ENCODE peak calls at places on chromosomes 1 and 21, in ten cellular contexts. One of them, this sample, is unnamed.

GRCh38 chr1:205746757-205747412 is 3.1 kb downstream of the NUCKS1 start:
- DNase-seq in adrenal gland: no peak
- DNase-seq in heart left ventricle: no peak
- DNase-seq in Panc1: no peak
- DNase-seq in left lung: no peak
- DNase-seq in CD8-positive, alpha-beta T cell: no peak
- DNase-seq in thoracic aorta: no peak
- DNase-seq in cardiac fibroblast: no peak
- DNase-seq in SJSA1: no peak
- DNase-seq in GM06990: no peak
- DNase-seq in this sample: no peak

GRCh38 chr1:162712317-162713029 is 78.0 kb upstream of the HSD17B7 start:
- DNase-seq in adrenal gland: no peak
- DNase-seq in heart left ventricle: no peak
- DNase-seq in Panc1: no peak
- DNase-seq in left lung: no peak
- DNase-seq in CD8-positive, alpha-beta T cell: no peak
- DNase-seq in thoracic aorta: no peak
- DNase-seq in cardiac fibroblast: no peak
- DNase-seq in SJSA1: no peak
- DNase-seq in GM06990: no peak
- DNase-seq in this sample: no peak

GRCh38 chr1:245762396-245762910 is 607.7 kb downstream of the KIF26B start:
- DNase-seq in adrenal gland: no peak
- DNase-seq in heart left ventricle: no peak
- DNase-seq in Panc1: no peak
- DNase-seq in left lung: no peak
- DNase-seq in CD8-positive, alpha-beta T cell: no peak
- DNase-seq in thoracic aorta: no peak
- DNase-seq in cardiac fibroblast: no peak
- DNase-seq in SJSA1: no peak
- DNase-seq in GM06990: no peak
- DNase-seq in this sample: no peak

GRCh38 chr1:207052736-207053545 is at the start of gene PFKFB2:
- DNase-seq in adrenal gland: peak; percentile 99
- DNase-seq in heart left ventricle: peak; percentile 96
- DNase-seq in Panc1: peak; percentile 93
- DNase-seq in left lung: peak; percentile 98
- DNase-seq in CD8-positive, alpha-beta T cell: peak; percentile 96
- DNase-seq in thoracic aorta: peak; percentile 86
- DNase-seq in cardiac fibroblast: peak; percentile 93
- DNase-seq in SJSA1: peak; percentile 92
- DNase-seq in GM06990: peak; percentile 89
- DNase-seq in this sample: peak; percentile 98

GRCh38 chr1:40266786-40267535 is 8.9 kb downstream of the ZMPSTE24 start:
- DNase-seq in adrenal gland: no peak
- DNase-seq in heart left ventricle: no peak
- DNase-seq in Panc1: no peak
- DNase-seq in left lung: no peak
- DNase-seq in CD8-positive, alpha-beta T cell: no peak
- DNase-seq in thoracic aorta: no peak
- DNase-seq in cardiac fibroblast: no peak
- DNase-seq in SJSA1: no peak
- DNase-seq in GM06990: no peak
- DNase-seq in this sample: no peak

GRCh38 chr1:70764747-70765146 is 282.9 kb downstream of the PTGER3 start:
- DNase-seq in adrenal gland: no peak
- DNase-seq in heart left ventricle: no peak
- DNase-seq in Panc1: no peak
- DNase-seq in left lung: no peak
- DNase-seq in CD8-positive, alpha-beta T cell: no peak
- DNase-seq in thoracic aorta: no peak
- DNase-seq in cardiac fibroblast: peak; percentile 23
- DNase-seq in SJSA1: no peak
- DNase-seq in GM06990: no peak
- DNase-seq in this sample: no peak

GRCh38 chr1:205988585-205988995 is 14.6 kb downstream of the RAB7B start:
- DNase-seq in adrenal gland: no peak
- DNase-seq in heart left ventricle: peak; percentile 45
- DNase-seq in Panc1: no peak
- DNase-seq in left lung: no peak
- DNase-seq in CD8-positive, alpha-beta T cell: no peak
- DNase-seq in thoracic aorta: no peak
- DNase-seq in cardiac fibroblast: no peak
- DNase-seq in SJSA1: no peak
- DNase-seq in GM06990: no peak
- DNase-seq in this sample: no peak

GRCh38 chr21:45443595-45444181 is 38.7 kb downstream of the COL18A1 start:
- DNase-seq in adrenal gland: no peak
- DNase-seq in heart left ventricle: no peak
- DNase-seq in Panc1: no peak
- DNase-seq in left lung: no peak
- DNase-seq in CD8-positive, alpha-beta T cell: no peak
- DNase-seq in thoracic aorta: no peak
- DNase-seq in cardiac fibroblast: no peak
- DNase-seq in SJSA1: no peak
- DNase-seq in GM06990: no peak
- DNase-seq in this sample: no peak

GRCh38 chr1:1434131-1434811 is 1.2 kb upstream of the VWA1 start:
- DNase-seq in adrenal gland: no peak
- DNase-seq in heart left ventricle: peak; percentile 78
- DNase-seq in Panc1: no peak
- DNase-seq in left lung: no peak
- DNase-seq in CD8-positive, alpha-beta T cell: no peak
- DNase-seq in thoracic aorta: no peak
- DNase-seq in cardiac fibroblast: no peak
- DNase-seq in SJSA1: peak; percentile 44
- DNase-seq in GM06990: no peak
- DNase-seq in this sample: no peak

GRCh38 chr1:1434812-1435093 is 737 bp upstream of the VWA1 start:
- DNase-seq in adrenal gland: no peak
- DNase-seq in heart left ventricle: no peak
- DNase-seq in Panc1: no peak
- DNase-seq in left lung: no peak
- DNase-seq in CD8-positive, alpha-beta T cell: no peak
- DNase-seq in thoracic aorta: no peak
- DNase-seq in cardiac fibroblast: no peak
- DNase-seq in SJSA1: no peak
- DNase-seq in GM06990: no peak
- DNase-seq in this sample: no peak

GRCh38 chr1:1436634-1437032 is 1.1 kb downstream of the VWA1 start:
- DNase-seq in adrenal gland: no peak
- DNase-seq in heart left ventricle: no peak
- DNase-seq in Panc1: no peak
- DNase-seq in left lung: no peak
- DNase-seq in CD8-positive, alpha-beta T cell: no peak
- DNase-seq in thoracic aorta: no peak
- DNase-seq in cardiac fibroblast: no peak
- DNase-seq in SJSA1: no peak
- DNase-seq in GM06990: no peak
- DNase-seq in this sample: no peak

GRCh38 chr1:1435911-1436633 is 582 bp downstream of the VWA1 start:
- DNase-seq in adrenal gland: peak; percentile 21
- DNase-seq in heart left ventricle: no peak
- DNase-seq in Panc1: no peak
- DNase-seq in left lung: no peak
- DNase-seq in CD8-positive, alpha-beta T cell: no peak
- DNase-seq in thoracic aorta: no peak
- DNase-seq in cardiac fibroblast: no peak
- DNase-seq in SJSA1: no peak
- DNase-seq in GM06990: no peak
- DNase-seq in this sample: no peak

GRCh38 chr1:1435094-1435903 is at the start of gene VWA1:
- DNase-seq in adrenal gland: peak; percentile 58
- DNase-seq in heart left ventricle: peak; percentile 77
- DNase-seq in Panc1: no peak
- DNase-seq in left lung: peak; percentile 69
- DNase-seq in CD8-positive, alpha-beta T cell: peak; percentile 50
- DNase-seq in thoracic aorta: no peak
- DNase-seq in cardiac fibroblast: peak; percentile 55
- DNase-seq in SJSA1: peak; percentile 47
- DNase-seq in GM06990: peak; percentile 62
- DNase-seq in this sample: no peak
- H3K4me3 ChIP-seq in adrenal gland: no peak within 1 kb of the TSS
- H3K4me3 ChIP-seq in heart left ventricle: peak within 1 kb of the TSS; percentile 62
- H3K4me3 ChIP-seq in Panc1: peak within 1 kb of the TSS; percentile 76
- H3K4me3 ChIP-seq in left lung: peak within 1 kb of the TSS; percentile 42
- H3K4me3 ChIP-seq in CD8-positive, alpha-beta T cell: no peak within 1 kb of the TSS
- H3K4me3 ChIP-seq in thoracic aorta: peak within 1 kb of the TSS; percentile 69
- H3K4me3 ChIP-seq in cardiac fibroblast: peak within 1 kb of the TSS; percentile 49
- H3K4me3 ChIP-seq in SJSA1: no peak within 1 kb of the TSS
- H3K4me3 ChIP-seq in GM06990: peak within 1 kb of the TSS; percentile 54
- H3K4me3 ChIP-seq in this sample: peak within 1 kb of the TSS; percentile 38

DNA sequence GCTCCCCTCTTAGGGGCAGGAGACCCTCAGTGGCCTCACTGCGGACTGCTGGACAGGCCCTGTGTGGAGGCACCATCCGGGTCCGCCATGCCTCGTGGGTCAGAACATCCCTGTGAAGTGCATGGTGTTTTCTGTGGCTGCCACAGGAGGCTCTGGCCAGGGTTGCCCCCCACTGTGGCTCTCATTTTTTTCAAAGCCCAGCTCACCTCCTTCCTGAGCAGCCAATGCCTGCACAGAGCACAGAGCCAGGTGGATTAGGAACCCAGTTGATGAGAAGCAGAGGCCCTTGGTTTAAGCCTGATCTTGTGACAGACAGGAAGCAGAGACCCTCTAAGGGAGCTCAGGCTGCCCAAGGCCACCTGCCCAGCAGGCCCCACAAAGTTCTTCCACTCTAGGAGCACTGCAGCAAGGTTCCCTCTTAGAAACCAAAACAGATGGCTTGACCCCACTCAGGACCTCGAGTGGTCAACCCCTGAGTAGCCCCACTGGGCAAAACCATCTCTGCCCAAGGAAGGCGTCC is 25.5 kb upstream of the PRSS38 start:
- DNase-seq in adrenal gland: no peak
- DNase-seq in heart left ventricle: no peak
- DNase-seq in Panc1: no peak
- DNase-seq in left lung: no peak
- DNase-seq in CD8-positive, alpha-beta T cell: no peak
- DNase-seq in thoracic aorta: no peak
- DNase-seq in cardiac fibroblast: no peak
- DNase-seq in SJSA1: no peak
- DNase-seq in GM06990: no peak
- DNase-seq in this sample: peak; percentile 60
- H3K4me3 ChIP-seq in adrenal gland: no peak overlapping the region
- H3K4me3 ChIP-seq in heart left ventricle: no peak overlapping the region
- H3K4me3 ChIP-seq in Panc1: peak overlapping the region; percentile 67
- H3K4me3 ChIP-seq in left lung: no peak overlapping the region
- H3K4me3 ChIP-seq in CD8-positive, alpha-beta T cell: no peak overlapping the region
- H3K4me3 ChIP-seq in thoracic aorta: no peak overlapping the region
- H3K4me3 ChIP-seq in cardiac fibroblast: no peak overlapping the region
- H3K4me3 ChIP-seq in SJSA1: no peak overlapping the region
- H3K4me3 ChIP-seq in GM06990: no peak overlapping the region
- H3K4me3 ChIP-seq in this sample: no peak overlapping the region

GRCh38 chr1:228004331-228004871 is 2.4 kb upstream of the WNT3A start:
- DNase-seq in adrenal gland: no peak
- DNase-seq in heart left ventricle: no peak
- DNase-seq in Panc1: peak; percentile 12
- DNase-seq in left lung: no peak
- DNase-seq in CD8-positive, alpha-beta T cell: no peak
- DNase-seq in thoracic aorta: no peak
- DNase-seq in cardiac fibroblast: peak; percentile 39
- DNase-seq in SJSA1: no peak
- DNase-seq in GM06990: no peak
- DNase-seq in this sample: peak; percentile 55

GRCh38 chr1:228005511-228006033 is 1.2 kb upstream of the WNT3A start:
- DNase-seq in adrenal gland: no peak
- DNase-seq in heart left ventricle: no peak
- DNase-seq in Panc1: no peak
- DNase-seq in left lung: no peak
- DNase-seq in CD8-positive, alpha-beta T cell: no peak
- DNase-seq in thoracic aorta: no peak
- DNase-seq in cardiac fibroblast: no peak
- DNase-seq in SJSA1: no peak
- DNase-seq in GM06990: no peak
- DNase-seq in this sample: no peak

GRCh38 chr1:228003461-228004330 is 3.1 kb upstream of the WNT3A start:
- DNase-seq in adrenal gland: no peak
- DNase-seq in heart left ventricle: no peak
- DNase-seq in Panc1: no peak
- DNase-seq in left lung: no peak
- DNase-seq in CD8-positive, alpha-beta T cell: no peak
- DNase-seq in thoracic aorta: no peak
- DNase-seq in cardiac fibroblast: no peak
- DNase-seq in SJSA1: no peak
- DNase-seq in GM06990: no peak
- DNase-seq in this sample: no peak

GRCh38 chr1:228006034-228006792 is 585 bp upstream of the WNT3A start:
- DNase-seq in adrenal gland: no peak
- DNase-seq in heart left ventricle: no peak
- DNase-seq in Panc1: no peak
- DNase-seq in left lung: no peak
- DNase-seq in CD8-positive, alpha-beta T cell: no peak
- DNase-seq in thoracic aorta: no peak
- DNase-seq in cardiac fibroblast: no peak
- DNase-seq in SJSA1: no peak
- DNase-seq in GM06990: no peak
- DNase-seq in this sample: no peak

DNA sequence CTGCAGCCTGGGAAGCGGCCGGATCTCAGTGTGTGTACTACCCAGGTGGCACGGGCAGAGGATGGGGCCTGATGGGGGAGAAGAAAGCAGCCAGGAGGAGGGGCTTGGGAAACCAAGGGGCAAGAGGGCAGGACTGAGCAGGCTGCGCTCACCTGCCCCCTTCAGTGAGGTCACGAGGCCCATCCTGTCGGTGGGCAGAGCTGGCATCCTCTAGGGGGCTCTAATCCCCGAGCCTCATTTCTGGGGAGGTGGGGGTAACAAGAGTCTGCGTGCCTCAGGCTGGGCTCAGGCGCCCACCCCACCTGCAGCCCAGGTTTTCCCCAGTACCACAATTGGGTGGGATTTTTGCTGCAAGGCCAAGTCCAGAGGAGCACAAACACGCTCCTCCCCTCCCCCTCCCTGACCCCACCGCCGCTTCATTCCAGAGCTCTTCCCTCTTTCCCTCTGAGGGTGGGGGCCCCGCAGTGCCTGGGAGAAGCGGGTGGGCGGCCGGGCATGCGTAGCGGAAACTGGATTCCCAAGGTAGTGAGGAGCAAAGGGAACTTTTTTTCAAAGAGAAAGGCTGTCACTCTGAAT is 1.8 kb upstream of the WNT3A start:
- DNase-seq in adrenal gland: no peak
- DNase-seq in heart left ventricle: no peak
- DNase-seq in Panc1: no peak
- DNase-seq in left lung: no peak
- DNase-seq in CD8-positive, alpha-beta T cell: no peak
- DNase-seq in thoracic aorta: no peak
- DNase-seq in cardiac fibroblast: no peak
- DNase-seq in SJSA1: no peak
- DNase-seq in GM06990: no peak
- DNase-seq in this sample: no peak
- H3K4me3 ChIP-seq in adrenal gland: no peak overlapping the region
- H3K4me3 ChIP-seq in heart left ventricle: no peak overlapping the region
- H3K4me3 ChIP-seq in Panc1: no peak overlapping the region
- H3K4me3 ChIP-seq in left lung: no peak overlapping the region
- H3K4me3 ChIP-seq in CD8-positive, alpha-beta T cell: no peak overlapping the region
- H3K4me3 ChIP-seq in thoracic aorta: no peak overlapping the region
- H3K4me3 ChIP-seq in cardiac fibroblast: no peak overlapping the region
- H3K4me3 ChIP-seq in SJSA1: no peak overlapping the region
- H3K4me3 ChIP-seq in GM06990: no peak overlapping the region
- H3K4me3 ChIP-seq in this sample: no peak overlapping the region

GRCh38 chr21:36065497-36066036 is 4.3 kb upstream of the CBR1 start:
- DNase-seq in adrenal gland: no peak
- DNase-seq in heart left ventricle: no peak
- DNase-seq in Panc1: no peak
- DNase-seq in left lung: no peak
- DNase-seq in CD8-positive, alpha-beta T cell: no peak
- DNase-seq in thoracic aorta: no peak
- DNase-seq in cardiac fibroblast: peak; percentile 84
- DNase-seq in SJSA1: no peak
- DNase-seq in GM06990: no peak
- DNase-seq in this sample: no peak

GRCh38 chr21:36069713-36070573 is at the start of gene CBR1:
- DNase-seq in adrenal gland: peak; percentile 97
- DNase-seq in heart left ventricle: peak; percentile 95
- DNase-seq in Panc1: no peak
- DNase-seq in left lung: peak; percentile 98
- DNase-seq in CD8-positive, alpha-beta T cell: peak; percentile 85
- DNase-seq in thoracic aorta: peak; percentile 84
- DNase-seq in cardiac fibroblast: peak; percentile 96
- DNase-seq in SJSA1: peak; percentile 95
- DNase-seq in GM06990: peak; percentile 93
- DNase-seq in this sample: peak; percentile 96

GRCh38 chr21:36072453-36073167 is 2.8 kb downstream of the CBR1 start:
- DNase-seq in adrenal gland: no peak
- DNase-seq in heart left ventricle: no peak
- DNase-seq in Panc1: no peak
- DNase-seq in left lung: no peak
- DNase-seq in CD8-positive, alpha-beta T cell: no peak
- DNase-seq in thoracic aorta: no peak
- DNase-seq in cardiac fibroblast: no peak
- DNase-seq in SJSA1: no peak
- DNase-seq in GM06990: no peak
- DNase-seq in this sample: no peak

GRCh38 chr21:36070999-36071398 is 1.2 kb downstream of the CBR1 start:
- DNase-seq in adrenal gland: no peak
- DNase-seq in heart left ventricle: no peak
- DNase-seq in Panc1: no peak
- DNase-seq in left lung: no peak
- DNase-seq in CD8-positive, alpha-beta T cell: no peak
- DNase-seq in thoracic aorta: no peak
- DNase-seq in cardiac fibroblast: no peak
- DNase-seq in SJSA1: no peak
- DNase-seq in GM06990: no peak
- DNase-seq in this sample: no peak

GRCh38 chr21:36068748-36069398 is 951 bp upstream of the CBR1 start:
- DNase-seq in adrenal gland: no peak
- DNase-seq in heart left ventricle: no peak
- DNase-seq in Panc1: no peak
- DNase-seq in left lung: no peak
- DNase-seq in CD8-positive, alpha-beta T cell: no peak
- DNase-seq in thoracic aorta: no peak
- DNase-seq in cardiac fibroblast: no peak
- DNase-seq in SJSA1: no peak
- DNase-seq in GM06990: no peak
- DNase-seq in this sample: no peak
- H3K4me3 ChIP-seq in adrenal gland: no peak overlapping the region
- H3K4me3 ChIP-seq in heart left ventricle: no peak overlapping the region
- H3K4me3 ChIP-seq in Panc1: no peak overlapping the region
- H3K4me3 ChIP-seq in left lung: no peak overlapping the region
- H3K4me3 ChIP-seq in CD8-positive, alpha-beta T cell: no peak overlapping the region
- H3K4me3 ChIP-seq in thoracic aorta: no peak overlapping the region
- H3K4me3 ChIP-seq in cardiac fibroblast: no peak overlapping the region
- H3K4me3 ChIP-seq in SJSA1: no peak overlapping the region
- H3K4me3 ChIP-seq in GM06990: no peak overlapping the region
- H3K4me3 ChIP-seq in this sample: no peak overlapping the region